ENCODE peak calls at places on chromosome 6, in seven cellular contexts. S, P, B, F, L, T and O are unnamed samples.

GRCh38 chr6:133128191-133128590 is 113.0 kb upstream of the EYA4 start:
- DNase-seq in P (no peak), L (no peak), B (no peak), F (no peak), T (no peak), S (no peak), O (peak; percentile 5)

GRCh38 chr6:160278311-160278710 is 19.7 kb upstream of the SLC22A2 start:
- DNase-seq in T (no peak), S (no peak), P (no peak), B (no peak), F (no peak), L (no peak), O (no peak)

GRCh38 chr6:54173084-54173483 is 61.8 kb downstream of the MLIP start:
- DNase-seq in P (no peak), L (no peak), S (no peak), F (no peak), B (peak; percentile 46), T (no peak), O (peak; percentile 29)

GRCh38 chr6:14804444-14805210 is 441.2 kb upstream of the JARID2 start:
- DNase-seq in L (peak; percentile 93), F (no peak), B (peak; percentile 93), P (peak; percentile 61), S (peak; percentile 8), T (peak; percentile 76), O (peak; percentile 93)

GRCh38 chr6:98842489-98843180 is 8.3 kb downstream of the POU3F2 start:
- DNase-seq in F (no peak), S (no peak), T (no peak), B (no peak), P (no peak), L (no peak), O (no peak)

GRCh38 chr6:21615504-21615903 is 22.0 kb downstream of the SOX4 start:
- DNase-seq in T (no peak), L (no peak), B (peak; percentile 55), S (no peak), P (no peak), F (no peak), O (peak; percentile 45)

GRCh38 chr6:25329982-25330381 is 50.8 kb downstream of the CARMIL1 start:
- DNase-seq in T (no peak), B (no peak), S (no peak), F (peak; percentile 54), P (no peak), L (no peak), O (no peak)

GRCh38 chr6:57221191-57221935 is 744 bp downstream of the RAB23 start:
- DNase-seq in S (no peak), P (no peak), B (peak; percentile 64), F (peak; percentile 34), L (peak; percentile 62), T (peak; percentile 72), O (peak; percentile 70)

GRCh38 chr6:80343511-80343910 is 237.0 kb downstream of the BCKDHB start:
- DNase-seq in F (no peak), S (no peak), P (no peak), T (no peak), L (no peak), B (peak; percentile 16), O (no peak)

GRCh38 chr6:36998723-36999466 is 6.6 kb upstream of the FGD2 start:
- DNase-seq in T (no peak), F (no peak), L (no peak), S (no peak), B (no peak), P (no peak), O (no peak)

GRCh38 chr6:73585566-73586415 is 65.0 kb upstream of the EEF1A1 start:
- DNase-seq in T (peak; percentile 71), L (peak; percentile 47), B (peak; percentile 91), S (no peak), F (peak; percentile 73), P (peak; percentile 34), O (peak; percentile 86)

GRCh38 chr6:144745434-144745833 is 460.3 kb downstream of the UTRN start:
- DNase-seq in L (no peak), B (no peak), F (no peak), T (no peak), S (no peak), P (no peak), O (no peak)

GRCh38 chr6:71602385-71602949 is 283.9 kb upstream of the RIMS1 start:
- DNase-seq in P (no peak), S (no peak), T (no peak), L (no peak), B (no peak), F (no peak), O (peak; percentile 42)

GRCh38 chr6:159098636-159099106 is 53.9 kb upstream of the TAGAP start:
- DNase-seq in S (no peak), F (no peak), B (no peak), T (no peak), L (no peak), P (no peak), O (no peak)

GRCh38 chr6:13614126-13614925 is 809 bp upstream of the NOL7 start:
- DNase-seq in T (no peak), B (peak; percentile 52), L (peak; percentile 59), F (peak; percentile 41), S (peak; percentile 11), P (no peak), O (peak; percentile 55)

GRCh38 chr6:128069180-128069579 is 168.3 kb upstream of the THEMIS start:
- DNase-seq in L (no peak), F (no peak), S (no peak), B (peak; percentile 75), T (no peak), P (peak; percentile 27), O (peak; percentile 64)

GRCh38 chr6:164414695-164415094 is 894.7 kb downstream of the C6orf118 start:
- DNase-seq in T (no peak), L (no peak), B (no peak), S (no peak), P (no peak), F (no peak), O (no peak)

GRCh38 chr6:124234806-124235205 is 431.1 kb downstream of the NKAIN2 start:
- DNase-seq in P (no peak), L (no peak), B (no peak), S (no peak), T (no peak), F (no peak), O (no peak)

GRCh38 chr6:36120539-36120938 is 9.8 kb upstream of the MAPK13 start:
- DNase-seq in S (no peak), L (peak; percentile 75), P (no peak), T (no peak), F (peak; percentile 24), B (no peak), O (no peak)

GRCh38 chr6:115896538-115897129 is 164.1 kb downstream of the FRK start:
- DNase-seq in L (no peak), B (peak; percentile 57), P (no peak), T (no peak), F (no peak), S (no peak), O (peak; percentile 55)

GRCh38 chr6:109690373-109690739 is 646 bp downstream of the AK9 start:
- DNase-seq in T (peak; percentile 36), F (peak; percentile 42), L (peak; percentile 83), P (no peak), S (no peak), B (no peak), O (no peak)

GRCh38 chr6:42454428-42454791 is 2.7 kb upstream of the TRERF1 start:
- DNase-seq in S (no peak), P (no peak), B (no peak), F (no peak), L (peak; percentile 36), T (no peak), O (no peak)
- H3K4me3 ChIP-seq in S (peak overlapping the region; percentile 83), P (no peak overlapping the region), B (no peak overlapping the region), F (no peak overlapping the region), L (peak overlapping the region; percentile 64), T (peak overlapping the region; percentile 79), O (peak overlapping the region; percentile 71)

DNA sequence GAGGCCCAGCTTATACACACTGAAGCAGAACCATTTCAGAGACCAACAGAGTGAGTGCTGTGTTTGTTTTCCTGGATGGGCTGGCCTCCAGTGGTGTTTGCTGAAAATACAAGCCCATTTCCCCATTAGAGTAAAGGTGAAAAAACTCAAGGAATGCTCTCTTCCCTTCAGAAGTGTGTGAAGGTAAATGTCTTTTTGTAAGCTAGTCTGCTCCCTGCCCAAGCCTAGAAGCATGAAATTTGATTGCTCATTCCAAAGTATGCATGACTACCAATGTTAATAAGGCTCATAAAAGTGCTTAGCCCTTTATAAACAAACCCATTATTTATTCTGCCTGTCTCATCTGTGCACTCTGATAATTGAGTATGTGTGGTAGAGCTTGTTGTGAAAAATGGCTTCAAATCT is 59.1 kb downstream of the ADGRF1 start:
- DNase-seq in F (peak; percentile 6), T (no peak), B (no peak), L (no peak), P (no peak), S (no peak), O (no peak)
- TF ChIP-seq CTCF in F (no peak), T (no peak), B (no peak), L (no peak), P (no peak), S (no peak), O (no peak)

GRCh38 chr6:155795173-155795796 is 339.6 kb upstream of the NOX3 start:
- DNase-seq in L (no peak), F (no peak), P (no peak), T (no peak), B (no peak), S (no peak), O (peak; percentile 51)

DNA sequence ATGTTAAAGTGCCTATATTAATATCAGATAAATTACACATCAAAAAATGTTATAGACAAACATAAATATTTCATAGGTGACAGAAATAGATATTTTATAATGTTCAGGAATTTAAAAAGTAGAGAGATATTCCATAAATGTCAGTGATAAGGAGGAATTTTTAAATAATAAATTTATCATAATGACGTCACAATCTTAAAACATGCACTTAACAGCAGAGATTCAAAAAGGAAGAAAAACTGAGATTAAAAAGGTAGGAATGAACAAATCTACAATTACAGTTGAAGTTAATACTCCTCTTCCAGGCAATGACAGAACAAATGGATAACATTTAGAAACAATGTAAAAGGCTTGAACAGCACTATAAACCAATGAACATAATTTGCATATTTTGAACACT is 345.4 kb upstream of the NOX3 start:
- DNase-seq in F (no peak), P (no peak), S (no peak), T (no peak), L (no peak), B (no peak), O (no peak)
- H3K4me3 ChIP-seq in F (no peak overlapping the region), P (no peak overlapping the region), S (no peak overlapping the region), T (no peak overlapping the region), L (no peak overlapping the region), B (no peak overlapping the region), O (no peak overlapping the region)

GRCh38 chr6:105091140-105091829 is 88.5 kb downstream of the POPDC3 start:
- DNase-seq in S (no peak), P (no peak), F (no peak), L (no peak), B (no peak), T (no peak), O (no peak)

DNA sequence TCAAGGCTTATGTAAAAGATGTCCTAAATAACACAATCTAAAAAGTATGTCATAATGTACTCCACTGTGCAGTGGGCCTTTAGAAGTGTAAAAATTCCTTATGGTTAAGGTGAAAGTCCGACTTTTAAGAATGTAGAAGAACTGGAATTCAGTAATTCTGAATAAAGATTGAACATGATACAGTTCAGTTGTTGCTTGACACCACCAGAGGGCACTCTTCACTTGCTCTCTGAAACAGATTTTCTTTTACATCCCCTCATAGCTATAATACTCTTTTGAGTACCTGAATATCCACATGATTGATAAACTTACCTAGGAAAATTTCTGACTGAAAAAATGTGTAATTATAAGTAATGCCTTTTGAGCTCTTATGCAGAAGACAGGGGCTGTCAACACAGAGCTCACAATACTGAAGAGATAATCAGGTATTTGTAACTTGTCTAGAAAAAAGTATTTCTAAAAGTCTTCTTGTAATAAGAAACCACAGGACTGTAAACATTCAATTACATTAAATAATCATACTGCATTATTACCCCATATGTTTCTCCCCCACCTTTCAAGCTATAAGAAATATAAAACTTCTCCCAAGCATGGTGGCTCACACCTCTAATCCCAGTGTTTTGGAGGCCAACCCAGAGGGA is 92.1 kb downstream of the POPDC3 start:
- DNase-seq in B (peak; percentile 82), S (no peak), P (peak; percentile 42), L (peak; percentile 23), F (peak; percentile 62), T (peak; percentile 28), O (peak; percentile 80)
- TF ChIP-seq CTCF in B (peak; percentile 73), S (peak; percentile 79), P (peak; percentile 84), L (peak; percentile 81), F (peak; percentile 78), T (peak; percentile 59), O (peak; percentile 81)